ENCODE peak calls at places on chromosome 22, in eight cellular contexts. One of them, this sample, is unnamed.

GRCh38 chr22:37665487-37665886 is 7.0 kb downstream of the PDXP start:
- DNase-seq in lower lobe of right lung: no peak
- DNase-seq in LoVo: no peak
- DNase-seq in HL-60: no peak
- DNase-seq in T-helper 9 cell: no peak
- DNase-seq in AG20443: no peak
- DNase-seq in AG08395: no peak
- DNase-seq in globus pallidus: no peak
- DNase-seq in this sample: no peak

GRCh38 chr22:44658371-44658953 is 43.5 kb upstream of the PRR5 start:
- DNase-seq in lower lobe of right lung: peak
- DNase-seq in LoVo: no peak
- DNase-seq in HL-60: no peak
- DNase-seq in T-helper 9 cell: no peak
- DNase-seq in AG20443: peak
- DNase-seq in AG08395: peak
- DNase-seq in globus pallidus: peak
- DNase-seq in this sample: no peak

GRCh38 chr22:37627545-37627944 is 11.9 kb upstream of the SH3BP1 start:
- DNase-seq in lower lobe of right lung: no peak
- DNase-seq in LoVo: no peak
- DNase-seq in HL-60: no peak
- DNase-seq in T-helper 9 cell: peak
- DNase-seq in AG20443: no peak
- DNase-seq in AG08395: no peak
- DNase-seq in globus pallidus: no peak
- DNase-seq in this sample: peak

GRCh38 chr22:42930810-42931420 is 73.8 kb upstream of the ARFGAP3 start:
- DNase-seq in lower lobe of right lung: no peak
- DNase-seq in LoVo: no peak
- DNase-seq in HL-60: no peak
- DNase-seq in T-helper 9 cell: no peak
- DNase-seq in AG20443: peak
- DNase-seq in AG08395: peak
- DNase-seq in globus pallidus: no peak
- DNase-seq in this sample: no peak

GRCh38 chr22:46653596-46653995 is 33.4 kb downstream of the GRAMD4 start:
- DNase-seq in lower lobe of right lung: no peak
- DNase-seq in LoVo: no peak
- DNase-seq in HL-60: no peak
- DNase-seq in T-helper 9 cell: no peak
- DNase-seq in AG20443: no peak
- DNase-seq in AG08395: no peak
- DNase-seq in globus pallidus: no peak
- DNase-seq in this sample: no peak

GRCh38 chr22:10961043-10961860 is 4566.7 kb upstream of the OR11H1 start:
- DNase-seq in lower lobe of right lung: peak
- DNase-seq in LoVo: no peak
- DNase-seq in HL-60: no peak
- DNase-seq in T-helper 9 cell: no peak
- DNase-seq in AG20443: peak
- DNase-seq in AG08395: no peak
- DNase-seq in globus pallidus: no peak
- DNase-seq in this sample: no peak

GRCh38 chr22:19404676-19405075 is 26.9 kb downstream of the HIRA start:
- DNase-seq in lower lobe of right lung: no peak
- DNase-seq in LoVo: no peak
- DNase-seq in HL-60: no peak
- DNase-seq in T-helper 9 cell: no peak
- DNase-seq in AG20443: no peak
- DNase-seq in AG08395: no peak
- DNase-seq in globus pallidus: no peak
- DNase-seq in this sample: no peak

GRCh38 chr22:20433191-20433590 is 4.4 kb downstream of the SCARF2 start:
- DNase-seq in lower lobe of right lung: peak
- DNase-seq in LoVo: no peak
- DNase-seq in HL-60: no peak
- DNase-seq in T-helper 9 cell: no peak
- DNase-seq in AG20443: no peak
- DNase-seq in AG08395: no peak
- DNase-seq in globus pallidus: no peak
- DNase-seq in this sample: no peak

GRCh38 chr22:41380993-41381328 is 781 bp upstream of the TEF start:
- DNase-seq in lower lobe of right lung: peak
- DNase-seq in LoVo: peak
- DNase-seq in HL-60: no peak
- DNase-seq in T-helper 9 cell: no peak
- DNase-seq in AG20443: peak
- DNase-seq in AG08395: peak
- DNase-seq in globus pallidus: no peak
- DNase-seq in this sample: no peak

GRCh38 chr22:24968066-24968561 is 15.6 kb downstream of the KIAA1671 start:
- DNase-seq in lower lobe of right lung: no peak
- DNase-seq in LoVo: peak
- DNase-seq in HL-60: no peak
- DNase-seq in T-helper 9 cell: no peak
- DNase-seq in AG20443: peak
- DNase-seq in AG08395: no peak
- DNase-seq in globus pallidus: no peak
- DNase-seq in this sample: no peak

GRCh38 chr22:20569059-20570058 is 61.9 kb downstream of the MED15 start:
- DNase-seq in lower lobe of right lung: peak
- DNase-seq in LoVo: peak
- DNase-seq in HL-60: peak
- DNase-seq in T-helper 9 cell: peak
- DNase-seq in AG20443: peak
- DNase-seq in AG08395: peak
- DNase-seq in globus pallidus: no peak
- DNase-seq in this sample: peak

GRCh38 chr22:27327497-27327896 is 474.1 kb downstream of the MN1 start:
- DNase-seq in lower lobe of right lung: no peak
- DNase-seq in LoVo: no peak
- DNase-seq in HL-60: no peak
- DNase-seq in T-helper 9 cell: no peak
- DNase-seq in AG20443: no peak
- DNase-seq in AG08395: no peak
- DNase-seq in globus pallidus: no peak
- DNase-seq in this sample: no peak

GRCh38 chr22:36224245-36224644 is 15.1 kb downstream of the APOL2 start:
- DNase-seq in lower lobe of right lung: no peak
- DNase-seq in LoVo: no peak
- DNase-seq in HL-60: no peak
- DNase-seq in T-helper 9 cell: no peak
- DNase-seq in AG20443: no peak
- DNase-seq in AG08395: no peak
- DNase-seq in globus pallidus: no peak
- DNase-seq in this sample: no peak

GRCh38 chr22:32175751-32176644 is 16.9 kb upstream of the C22orf42 start:
- DNase-seq in lower lobe of right lung: no peak
- DNase-seq in LoVo: no peak
- DNase-seq in HL-60: no peak
- DNase-seq in T-helper 9 cell: no peak
- DNase-seq in AG20443: no peak
- DNase-seq in AG08395: no peak
- DNase-seq in globus pallidus: no peak
- DNase-seq in this sample: no peak

GRCh38 chr22:28021116-28021997 is 102.3 kb upstream of the PITPNB start:
- DNase-seq in lower lobe of right lung: no peak
- DNase-seq in LoVo: no peak
- DNase-seq in HL-60: no peak
- DNase-seq in T-helper 9 cell: no peak
- DNase-seq in AG20443: no peak
- DNase-seq in AG08395: no peak
- DNase-seq in globus pallidus: no peak
- DNase-seq in this sample: no peak

GRCh38 chr22:27798526-27799333 is 2.8 kb downstream of the MN1 start:
- DNase-seq in lower lobe of right lung: no peak
- DNase-seq in LoVo: no peak
- DNase-seq in HL-60: no peak
- DNase-seq in T-helper 9 cell: no peak
- DNase-seq in AG20443: no peak
- DNase-seq in AG08395: no peak
- DNase-seq in globus pallidus: no peak
- DNase-seq in this sample: no peak

GRCh38 chr22:43753718-43754117 is 58.4 kb downstream of the EFCAB6 start:
- DNase-seq in lower lobe of right lung: no peak
- DNase-seq in LoVo: no peak
- DNase-seq in HL-60: no peak
- DNase-seq in T-helper 9 cell: no peak
- DNase-seq in AG20443: no peak
- DNase-seq in AG08395: no peak
- DNase-seq in globus pallidus: no peak
- DNase-seq in this sample: no peak

GRCh38 chr22:32837142-32837541 is 35.6 kb downstream of the TIMP3 start:
- DNase-seq in lower lobe of right lung: no peak
- DNase-seq in LoVo: no peak
- DNase-seq in HL-60: no peak
- DNase-seq in T-helper 9 cell: no peak
- DNase-seq in AG20443: no peak
- DNase-seq in AG08395: no peak
- DNase-seq in globus pallidus: no peak
- DNase-seq in this sample: no peak

GRCh38 chr22:36860821-36861659 is at the start of gene NCF4:
- DNase-seq in lower lobe of right lung: peak
- DNase-seq in LoVo: no peak
- DNase-seq in HL-60: peak
- DNase-seq in T-helper 9 cell: peak
- DNase-seq in AG20443: no peak
- DNase-seq in AG08395: no peak
- DNase-seq in globus pallidus: peak
- DNase-seq in this sample: peak

GRCh38 chr22:49503896-49504521 is 323.7 kb downstream of the BRD1 start:
- DNase-seq in lower lobe of right lung: no peak
- DNase-seq in LoVo: no peak
- DNase-seq in HL-60: no peak
- DNase-seq in T-helper 9 cell: no peak
- DNase-seq in AG20443: no peak
- DNase-seq in AG08395: no peak
- DNase-seq in globus pallidus: no peak
- DNase-seq in this sample: no peak

GRCh38 chr22:50516068-50516467 is 8.0 kb downstream of the NCAPH2 start:
- DNase-seq in lower lobe of right lung: no peak
- DNase-seq in LoVo: no peak
- DNase-seq in HL-60: no peak
- DNase-seq in T-helper 9 cell: no peak
- DNase-seq in AG20443: no peak
- DNase-seq in AG08395: no peak
- DNase-seq in globus pallidus: no peak
- DNase-seq in this sample: no peak

GRCh38 chr22:37824674-37825641 is 1.8 kb downstream of the GALR3 start:
- DNase-seq in lower lobe of right lung: no peak
- DNase-seq in LoVo: no peak
- DNase-seq in HL-60: no peak
- DNase-seq in T-helper 9 cell: no peak
- DNase-seq in AG20443: peak
- DNase-seq in AG08395: no peak
- DNase-seq in globus pallidus: no peak
- DNase-seq in this sample: no peak

GRCh38 chr22:32919629-32920028 is 118.1 kb downstream of the TIMP3 start:
- DNase-seq in lower lobe of right lung: no peak
- DNase-seq in LoVo: no peak
- DNase-seq in HL-60: no peak
- DNase-seq in T-helper 9 cell: no peak
- DNase-seq in AG20443: no peak
- DNase-seq in AG08395: no peak
- DNase-seq in globus pallidus: no peak
- DNase-seq in this sample: no peak

GRCh38 chr22:19723165-19723989 is at the start of gene GP1BB:
- DNase-seq in lower lobe of right lung: peak
- DNase-seq in LoVo: no peak
- DNase-seq in HL-60: peak
- DNase-seq in T-helper 9 cell: no peak
- DNase-seq in AG20443: no peak
- DNase-seq in AG08395: no peak
- DNase-seq in globus pallidus: no peak
- DNase-seq in this sample: no peak

GRCh38 chr22:38900677-38901076 is 28.7 kb upstream of the CBX6 start:
- DNase-seq in lower lobe of right lung: no peak
- DNase-seq in LoVo: no peak
- DNase-seq in HL-60: no peak
- DNase-seq in T-helper 9 cell: no peak
- DNase-seq in AG20443: no peak
- DNase-seq in AG08395: no peak
- DNase-seq in globus pallidus: no peak
- DNase-seq in this sample: no peak

GRCh38 chr22:24796056-24796455 is 10.0 kb upstream of the SGSM1 start:
- DNase-seq in lower lobe of right lung: no peak
- DNase-seq in LoVo: no peak
- DNase-seq in HL-60: no peak
- DNase-seq in T-helper 9 cell: no peak
- DNase-seq in AG20443: no peak
- DNase-seq in AG08395: no peak
- DNase-seq in globus pallidus: no peak
- DNase-seq in this sample: no peak

This sample was measured in effector CD4-positive, alpha-beta T cell.